ENCODE peak calls at places on chromosomes 7 and 10, in ten cellular contexts. One of them, this sample, is unnamed.

GRCh38 chr7:11228515-11228914 is 254.8 kb downstream of the PHF14 start:
- DNase-seq in HFFc6: no peak
- DNase-seq in CD4-positive, alpha-beta T cell: no peak
- DNase-seq in IMR-90: no peak
- DNase-seq in cardiac muscle cell: peak
- DNase-seq in fibroblast of mammary gland: peak
- DNase-seq in cardiac fibroblast: peak
- DNase-seq in uterus: no peak
- DNase-seq in CD8-positive, alpha-beta T cell: no peak
- DNase-seq in A549: no peak
- DNase-seq in this sample: no peak

GRCh38 chr7:155429651-155430050 is 28.3 kb upstream of the EN2 start:
- DNase-seq in CD4-positive, alpha-beta T cell: no peak
- DNase-seq in CD8-positive, alpha-beta T cell: no peak
- DNase-seq in fibroblast of mammary gland: no peak
- DNase-seq in A549: no peak
- DNase-seq in HFFc6: no peak
- DNase-seq in uterus: no peak
- DNase-seq in cardiac fibroblast: no peak
- DNase-seq in IMR-90: no peak
- DNase-seq in cardiac muscle cell: no peak
- DNase-seq in this sample: no peak

GRCh38 chr7:157643525-157643970 is 306.7 kb downstream of the DNAJB6 start:
- DNase-seq in HFFc6: no peak
- DNase-seq in CD8-positive, alpha-beta T cell: no peak
- DNase-seq in fibroblast of mammary gland: no peak
- DNase-seq in cardiac fibroblast: no peak
- DNase-seq in CD4-positive, alpha-beta T cell: no peak
- DNase-seq in cardiac muscle cell: no peak
- DNase-seq in IMR-90: no peak
- DNase-seq in uterus: no peak
- DNase-seq in A549: no peak
- DNase-seq in this sample: no peak

GRCh38 chr7:28347462-28347861 is 64.9 kb upstream of the CREB5 start:
- DNase-seq in HFFc6: no peak
- DNase-seq in fibroblast of mammary gland: peak
- DNase-seq in CD4-positive, alpha-beta T cell: no peak
- DNase-seq in cardiac fibroblast: peak
- DNase-seq in uterus: no peak
- DNase-seq in cardiac muscle cell: peak
- DNase-seq in A549: no peak
- DNase-seq in IMR-90: peak
- DNase-seq in CD8-positive, alpha-beta T cell: no peak
- DNase-seq in this sample: no peak

GRCh38 chr7:112272921-112273561 is 66.5 kb downstream of the ZNF277 start:
- DNase-seq in IMR-90: no peak
- DNase-seq in uterus: no peak
- DNase-seq in HFFc6: no peak
- DNase-seq in CD4-positive, alpha-beta T cell: no peak
- DNase-seq in CD8-positive, alpha-beta T cell: no peak
- DNase-seq in fibroblast of mammary gland: peak
- DNase-seq in cardiac muscle cell: peak
- DNase-seq in cardiac fibroblast: peak
- DNase-seq in A549: no peak
- DNase-seq in this sample: peak

GRCh38 chr10:91551856-91552255 is 81.0 kb downstream of the PPP1R3C start:
- DNase-seq in HFFc6: peak
- DNase-seq in CD8-positive, alpha-beta T cell: no peak
- DNase-seq in A549: peak
- DNase-seq in cardiac fibroblast: peak
- DNase-seq in cardiac muscle cell: peak
- DNase-seq in uterus: peak
- DNase-seq in CD4-positive, alpha-beta T cell: no peak
- DNase-seq in IMR-90: peak
- DNase-seq in fibroblast of mammary gland: peak
- DNase-seq in this sample: peak

GRCh38 chr10:97321807-97322195 is 2.7 kb downstream of the FRAT1 start:
- DNase-seq in A549: no peak
- DNase-seq in cardiac fibroblast: no peak
- DNase-seq in CD4-positive, alpha-beta T cell: no peak
- DNase-seq in cardiac muscle cell: no peak
- DNase-seq in IMR-90: no peak
- DNase-seq in CD8-positive, alpha-beta T cell: no peak
- DNase-seq in uterus: no peak
- DNase-seq in fibroblast of mammary gland: no peak
- DNase-seq in HFFc6: no peak
- DNase-seq in this sample: no peak

GRCh38 chr10:132276179-132276675 is 31.5 kb downstream of the STK32C start:
- DNase-seq in IMR-90: no peak
- DNase-seq in CD8-positive, alpha-beta T cell: no peak
- DNase-seq in fibroblast of mammary gland: no peak
- DNase-seq in cardiac muscle cell: no peak
- DNase-seq in cardiac fibroblast: no peak
- DNase-seq in uterus: no peak
- DNase-seq in CD4-positive, alpha-beta T cell: no peak
- DNase-seq in HFFc6: no peak
- DNase-seq in A549: no peak
- DNase-seq in this sample: no peak

DNA sequence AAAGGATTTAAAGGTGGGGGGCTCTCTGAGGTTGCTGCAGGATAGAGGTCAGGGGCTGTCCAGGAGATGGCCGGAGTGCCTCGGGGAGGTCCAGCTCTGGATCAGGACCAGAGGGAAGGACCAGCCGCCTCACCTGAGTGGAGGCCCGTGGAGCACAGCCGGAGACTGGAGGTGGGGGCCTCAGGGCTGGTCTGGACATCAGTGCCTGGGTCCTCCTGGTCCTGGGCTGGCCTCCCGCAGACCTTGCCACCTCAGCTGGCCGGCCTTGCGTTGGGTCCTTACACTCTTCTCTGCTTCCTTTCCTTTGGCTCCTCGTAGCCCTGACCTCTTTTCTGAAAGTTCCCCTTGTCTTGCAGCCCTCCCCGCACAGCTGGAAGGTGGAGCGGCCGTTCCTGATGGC is 2.0 kb downstream of the SUN1 start:
- DNase-seq in CD8-positive, alpha-beta T cell: no peak
- DNase-seq in cardiac muscle cell: no peak
- DNase-seq in uterus: no peak
- DNase-seq in IMR-90: no peak
- DNase-seq in A549: no peak
- DNase-seq in fibroblast of mammary gland: no peak
- DNase-seq in cardiac fibroblast: no peak
- DNase-seq in CD4-positive, alpha-beta T cell: no peak
- DNase-seq in HFFc6: no peak
- DNase-seq in this sample: no peak
- TF ChIP-seq CTCF in CD8-positive, alpha-beta T cell: no peak
- TF ChIP-seq CTCF in cardiac muscle cell: no peak
- TF ChIP-seq CTCF in uterus: no peak
- TF ChIP-seq CTCF in IMR-90: no peak
- TF ChIP-seq CTCF in A549: no peak
- TF ChIP-seq CTCF in fibroblast of mammary gland: no peak
- TF ChIP-seq CTCF in cardiac fibroblast: no peak
- TF ChIP-seq CTCF in CD4-positive, alpha-beta T cell: no peak
- TF ChIP-seq CTCF in HFFc6: no peak
- TF ChIP-seq CTCF in this sample: no peak

GRCh38 chr7:135238112-135238744 is 4.6 kb downstream of the STRA8 start:
- DNase-seq in A549: peak
- DNase-seq in HFFc6: no peak
- DNase-seq in uterus: no peak
- DNase-seq in CD8-positive, alpha-beta T cell: no peak
- DNase-seq in fibroblast of mammary gland: no peak
- DNase-seq in cardiac fibroblast: no peak
- DNase-seq in CD4-positive, alpha-beta T cell: no peak
- DNase-seq in IMR-90: no peak
- DNase-seq in cardiac muscle cell: no peak
- DNase-seq in this sample: peak
- TF ChIP-seq CTCF in A549: peak
- TF ChIP-seq CTCF in HFFc6: peak
- TF ChIP-seq CTCF in uterus: no peak
- TF ChIP-seq CTCF in CD8-positive, alpha-beta T cell: no peak
- TF ChIP-seq CTCF in fibroblast of mammary gland: peak
- TF ChIP-seq CTCF in cardiac fibroblast: peak
- TF ChIP-seq CTCF in CD4-positive, alpha-beta T cell: no peak
- TF ChIP-seq CTCF in IMR-90: peak
- TF ChIP-seq CTCF in cardiac muscle cell: peak
- TF ChIP-seq CTCF in this sample: peak

GRCh38 chr10:11880169-11881027 is 57.2 kb downstream of the PROSER2 start:
- DNase-seq in cardiac muscle cell: no peak
- DNase-seq in cardiac fibroblast: no peak
- DNase-seq in IMR-90: no peak
- DNase-seq in uterus: no peak
- DNase-seq in CD8-positive, alpha-beta T cell: no peak
- DNase-seq in fibroblast of mammary gland: no peak
- DNase-seq in HFFc6: no peak
- DNase-seq in CD4-positive, alpha-beta T cell: no peak
- DNase-seq in A549: no peak
- DNase-seq in this sample: no peak

GRCh38 chr10:11881028-11881476 is 57.9 kb downstream of the PROSER2 start:
- DNase-seq in A549: no peak
- DNase-seq in cardiac muscle cell: no peak
- DNase-seq in IMR-90: no peak
- DNase-seq in CD4-positive, alpha-beta T cell: no peak
- DNase-seq in CD8-positive, alpha-beta T cell: no peak
- DNase-seq in HFFc6: no peak
- DNase-seq in fibroblast of mammary gland: no peak
- DNase-seq in cardiac fibroblast: no peak
- DNase-seq in uterus: no peak
- DNase-seq in this sample: no peak

GRCh38 chr10:11882646-11883375 is 59.7 kb downstream of the PROSER2 start:
- DNase-seq in cardiac muscle cell: no peak
- DNase-seq in CD4-positive, alpha-beta T cell: no peak
- DNase-seq in uterus: no peak
- DNase-seq in HFFc6: no peak
- DNase-seq in IMR-90: no peak
- DNase-seq in fibroblast of mammary gland: no peak
- DNase-seq in CD8-positive, alpha-beta T cell: no peak
- DNase-seq in A549: no peak
- DNase-seq in cardiac fibroblast: no peak
- DNase-seq in this sample: no peak

GRCh38 chr10:11879387-11880168 is 56.4 kb downstream of the PROSER2 start:
- DNase-seq in cardiac muscle cell: no peak
- DNase-seq in CD8-positive, alpha-beta T cell: no peak
- DNase-seq in cardiac fibroblast: no peak
- DNase-seq in uterus: no peak
- DNase-seq in A549: no peak
- DNase-seq in CD4-positive, alpha-beta T cell: no peak
- DNase-seq in HFFc6: no peak
- DNase-seq in IMR-90: no peak
- DNase-seq in fibroblast of mammary gland: no peak
- DNase-seq in this sample: no peak

DNA sequence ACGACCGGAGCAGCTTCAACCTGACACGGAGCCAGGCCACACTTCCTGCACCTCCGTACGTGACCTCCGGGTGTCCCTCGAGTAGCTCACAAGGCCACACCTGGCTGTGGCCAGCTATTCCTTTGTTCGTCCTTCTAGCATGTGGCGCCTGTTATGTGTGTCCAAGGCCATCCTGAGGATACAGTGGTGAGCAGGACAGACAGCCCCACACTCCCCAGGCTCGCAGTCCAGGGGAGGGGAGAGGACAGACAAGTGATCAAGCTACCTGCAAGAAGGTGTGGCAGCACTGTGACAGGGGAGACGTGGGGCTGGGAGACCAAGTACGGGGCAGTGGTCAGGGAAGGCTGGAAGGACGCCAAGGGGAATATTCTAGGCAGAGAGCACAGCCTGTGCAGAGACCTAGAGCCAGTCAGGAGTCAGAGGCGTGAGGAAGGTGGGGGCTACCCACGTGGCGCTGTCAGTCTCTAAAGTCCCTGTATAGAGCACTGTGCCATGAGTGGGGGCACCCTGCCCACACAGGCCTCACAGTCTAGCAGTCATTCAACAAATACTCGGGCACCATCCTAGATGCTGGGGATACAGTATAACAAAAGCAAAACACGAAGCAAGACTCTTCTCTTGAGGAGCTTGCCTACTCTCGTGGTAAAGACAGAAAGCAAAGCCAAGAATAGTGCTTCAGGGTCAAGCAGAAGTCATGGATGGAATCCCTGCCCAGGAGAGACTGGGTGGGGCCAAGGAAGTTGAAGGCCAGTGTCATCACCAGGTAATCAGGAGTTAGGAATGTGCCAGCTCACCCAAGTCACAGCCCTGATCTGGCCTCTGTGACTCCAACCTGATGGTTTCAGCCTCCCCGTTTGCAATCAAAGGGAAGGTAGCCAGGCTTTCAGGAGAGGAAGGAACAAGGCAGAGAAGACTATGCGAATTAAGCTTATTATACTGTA is 58.6 kb downstream of the PROSER2 start:
- DNase-seq in CD8-positive, alpha-beta T cell: no peak
- DNase-seq in IMR-90: peak
- DNase-seq in cardiac muscle cell: no peak
- DNase-seq in fibroblast of mammary gland: no peak
- DNase-seq in A549: peak
- DNase-seq in CD4-positive, alpha-beta T cell: no peak
- DNase-seq in uterus: no peak
- DNase-seq in cardiac fibroblast: peak
- DNase-seq in HFFc6: peak
- DNase-seq in this sample: peak
- TF ChIP-seq CTCF in CD8-positive, alpha-beta T cell: no peak
- TF ChIP-seq CTCF in IMR-90: no peak
- TF ChIP-seq CTCF in cardiac muscle cell: no peak
- TF ChIP-seq CTCF in fibroblast of mammary gland: no peak
- TF ChIP-seq CTCF in A549: no peak
- TF ChIP-seq CTCF in CD4-positive, alpha-beta T cell: no peak
- TF ChIP-seq CTCF in uterus: no peak
- TF ChIP-seq CTCF in cardiac fibroblast: no peak
- TF ChIP-seq CTCF in HFFc6: peak
- TF ChIP-seq CTCF in this sample: no peak

GRCh38 chr10:126135939-126136595 is 239.7 kb downstream of the FANK1 start:
- DNase-seq in CD8-positive, alpha-beta T cell: no peak
- DNase-seq in cardiac muscle cell: no peak
- DNase-seq in IMR-90: no peak
- DNase-seq in cardiac fibroblast: no peak
- DNase-seq in HFFc6: no peak
- DNase-seq in A549: no peak
- DNase-seq in uterus: no peak
- DNase-seq in fibroblast of mammary gland: no peak
- DNase-seq in CD4-positive, alpha-beta T cell: no peak
- DNase-seq in this sample: no peak

GRCh38 chr10:126133082-126133620 is 236.8 kb downstream of the FANK1 start:
- DNase-seq in cardiac fibroblast: no peak
- DNase-seq in fibroblast of mammary gland: no peak
- DNase-seq in CD8-positive, alpha-beta T cell: no peak
- DNase-seq in A549: no peak
- DNase-seq in uterus: no peak
- DNase-seq in cardiac muscle cell: no peak
- DNase-seq in IMR-90: no peak
- DNase-seq in CD4-positive, alpha-beta T cell: no peak
- DNase-seq in HFFc6: no peak
- DNase-seq in this sample: no peak

GRCh38 chr10:126131338-126131737 is 235.0 kb downstream of the FANK1 start:
- DNase-seq in A549: no peak
- DNase-seq in CD8-positive, alpha-beta T cell: no peak
- DNase-seq in IMR-90: peak
- DNase-seq in CD4-positive, alpha-beta T cell: no peak
- DNase-seq in fibroblast of mammary gland: peak
- DNase-seq in uterus: no peak
- DNase-seq in cardiac fibroblast: no peak
- DNase-seq in cardiac muscle cell: no peak
- DNase-seq in HFFc6: no peak
- DNase-seq in this sample: no peak

GRCh38 chr10:126135177-126135576 is 238.8 kb downstream of the FANK1 start:
- DNase-seq in A549: peak
- DNase-seq in uterus: no peak
- DNase-seq in HFFc6: no peak
- DNase-seq in CD8-positive, alpha-beta T cell: no peak
- DNase-seq in fibroblast of mammary gland: peak
- DNase-seq in cardiac muscle cell: peak
- DNase-seq in CD4-positive, alpha-beta T cell: no peak
- DNase-seq in IMR-90: peak
- DNase-seq in cardiac fibroblast: peak
- DNase-seq in this sample: no peak

DNA sequence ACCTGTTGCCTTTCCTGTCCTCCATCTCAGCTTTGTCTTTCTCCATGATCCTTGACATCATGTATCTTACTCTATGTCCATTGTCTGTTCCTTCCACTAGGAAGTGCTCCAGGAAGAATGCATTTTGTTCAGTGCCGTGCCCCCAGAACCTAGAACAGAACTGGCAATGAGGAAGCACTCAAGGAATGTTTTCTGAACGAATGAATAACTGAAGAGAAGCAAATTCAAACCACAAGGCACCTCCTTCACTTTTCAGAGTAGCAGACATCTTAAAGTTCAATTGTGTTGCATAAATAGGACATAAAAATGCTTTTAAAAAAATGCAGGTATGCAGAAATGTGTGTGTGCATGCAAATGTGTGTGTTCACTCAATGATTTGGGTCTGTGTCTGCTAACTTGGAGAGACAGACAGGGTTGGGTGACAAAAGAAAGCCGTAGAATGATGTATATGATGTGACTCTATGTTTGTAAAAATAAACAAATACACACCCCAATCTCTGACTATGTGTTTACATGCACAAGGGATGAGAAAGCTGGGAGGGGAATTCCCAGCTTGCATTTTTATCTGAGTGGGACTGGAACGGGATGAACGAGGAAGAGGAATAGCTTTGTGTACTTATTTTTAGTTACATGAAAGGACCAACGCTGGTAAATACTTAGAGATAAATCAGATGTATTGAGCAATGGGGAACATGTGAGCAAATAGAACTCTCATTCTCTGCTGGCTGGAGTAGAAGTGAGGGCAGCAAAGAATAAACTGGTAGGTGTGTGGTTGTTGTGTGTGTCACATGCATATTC is 237.7 kb downstream of the FANK1 start:
- DNase-seq in fibroblast of mammary gland: peak
- DNase-seq in uterus: no peak
- DNase-seq in CD4-positive, alpha-beta T cell: no peak
- DNase-seq in cardiac muscle cell: peak
- DNase-seq in IMR-90: peak
- DNase-seq in HFFc6: peak
- DNase-seq in A549: peak
- DNase-seq in cardiac fibroblast: peak
- DNase-seq in CD8-positive, alpha-beta T cell: no peak
- DNase-seq in this sample: no peak
- TF ChIP-seq CTCF in fibroblast of mammary gland: no peak
- TF ChIP-seq CTCF in uterus: no peak
- TF ChIP-seq CTCF in CD4-positive, alpha-beta T cell: no peak
- TF ChIP-seq CTCF in cardiac muscle cell: no peak
- TF ChIP-seq CTCF in IMR-90: no peak
- TF ChIP-seq CTCF in HFFc6: no peak
- TF ChIP-seq CTCF in A549: no peak
- TF ChIP-seq CTCF in cardiac fibroblast: no peak
- TF ChIP-seq CTCF in CD8-positive, alpha-beta T cell: no peak
- TF ChIP-seq CTCF in this sample: no peak

This sample was measured in Calu3.